ENCODE peak calls at places on chromosomes 3 and 15, in five cellular contexts. Q is fibroblast of the aortic adventitia, D is psoas muscle, N is retinal pigment epithelial cell, Z is body of pancreas. P is an unnamed sample.

GRCh38 chr15:70526221-70526973 is 237.0 kb downstream of the UACA start:
- DNase-seq in D (peak; percentile 35), N (no peak), Q (peak; percentile 13), Z (no peak), P (no peak)

GRCh38 chr3:85050806-85051205 is 92.0 kb downstream of the CADM2 start:
- DNase-seq in D (no peak), Z (no peak), Q (no peak), N (no peak), P (no peak)

GRCh38 chr15:69810441-69811071 is 287.2 kb downstream of the TLE3 start:
- DNase-seq in Z (no peak), D (peak; percentile 40), N (peak; percentile 85), Q (no peak), P (no peak)

GRCh38 chr3:53130179-53131135 is at the start of gene RFT1:
- DNase-seq in D (peak; percentile 99), Q (peak; percentile 95), Z (peak; percentile 99), N (peak; percentile 82), P (peak; percentile 82)

GRCh38 chr3:54986294-54986693 is 58.4 kb upstream of the LRTM1 start:
- DNase-seq in Z (no peak), N (no peak), D (no peak), Q (no peak), P (no peak)

GRCh38 chr15:90818251-90819210 is 49.9 kb upstream of the FURIN start:
- DNase-seq in Z (peak; percentile 61), Q (peak; percentile 13), N (no peak), D (no peak), P (no peak)

GRCh38 chr3:175338775-175339535 is 479.8 kb downstream of the NAALADL2 start:
- DNase-seq in Z (peak; percentile 12), N (peak; percentile 40), D (peak; percentile 12), Q (peak; percentile 76), P (no peak)

GRCh38 chr3:66386925-66387650 is 113.7 kb downstream of the LRIG1 start:
- DNase-seq in D (no peak), Z (no peak), Q (no peak), N (no peak), P (no peak)

GRCh38 chr3:65888980-65889706 is 149.6 kb downstream of the MAGI1 start:
- DNase-seq in N (peak; percentile 83), Z (no peak), Q (peak; percentile 98), D (no peak), P (peak; percentile 80)

GRCh38 chr3:159870723-159871122 is 117.9 kb upstream of the IL12A start:
- DNase-seq in N (no peak), D (no peak), Q (no peak), Z (no peak), P (no peak)

GRCh38 chr15:68203486-68203885 is 1.6 kb downstream of the CALML4 start:
- DNase-seq in D (no peak), N (no peak), Z (no peak), Q (no peak), P (no peak)

GRCh38 chr3:169661567-169662214 is 1.8 kb downstream of the MECOM start:
- DNase-seq in Q (peak; percentile 64), Z (peak; percentile 50), D (peak; percentile 21), N (no peak), P (no peak)

GRCh38 chr15:72197460-72198409 is at the start of gene GRAMD2A:
- DNase-seq in Q (no peak), D (peak; percentile 34), N (no peak), Z (peak; percentile 30), P (no peak)

GRCh38 chr3:159616234-159616825 is 372.3 kb upstream of the IL12A start:
- DNase-seq in Q (peak; percentile 66), D (no peak), Z (no peak), N (no peak), P (no peak)

GRCh38 chr3:169686874-169687273 is 23.4 kb upstream of the MECOM start:
- DNase-seq in D (no peak), Q (no peak), N (no peak), Z (no peak), P (no peak)

GRCh38 chr3:154121236-154122095 is at the start of gene ARHGEF26:
- DNase-seq in D (peak; percentile 84), N (no peak), Q (peak; percentile 63), Z (peak; percentile 92), P (peak; percentile 12)

GRCh38 chr3:152109038-152109437 is 159.7 kb upstream of the MBNL1 start:
- DNase-seq in D (no peak), Z (no peak), Q (no peak), N (no peak), P (no peak)

GRCh38 chr3:198028718-198029117 is 68.7 kb downstream of the LMLN start:
- DNase-seq in Z (no peak), D (no peak), Q (peak; percentile 62), N (no peak), P (no peak)

GRCh38 chr3:58072046-58072445 is 63.8 kb downstream of the FLNB start:
- DNase-seq in Q (peak; percentile 76), D (no peak), N (no peak), Z (no peak), P (no peak)

GRCh38 chr3:108296239-108296638 is at the start of gene HHLA2:
- DNase-seq in Z (peak; percentile 40), D (no peak), Q (peak; percentile 10), N (no peak), P (no peak)

GRCh38 chr3:25033407-25034029 is 394.5 kb upstream of the RARB start:
- DNase-seq in D (peak; percentile 15), Z (peak; percentile 61), Q (no peak), N (no peak), P (no peak)

GRCh38 chr3:21876742-21877141 is 125.7 kb upstream of the ZNF385D start:
- DNase-seq in N (peak; percentile 55), D (no peak), Q (no peak), Z (no peak), P (no peak)

DNA sequence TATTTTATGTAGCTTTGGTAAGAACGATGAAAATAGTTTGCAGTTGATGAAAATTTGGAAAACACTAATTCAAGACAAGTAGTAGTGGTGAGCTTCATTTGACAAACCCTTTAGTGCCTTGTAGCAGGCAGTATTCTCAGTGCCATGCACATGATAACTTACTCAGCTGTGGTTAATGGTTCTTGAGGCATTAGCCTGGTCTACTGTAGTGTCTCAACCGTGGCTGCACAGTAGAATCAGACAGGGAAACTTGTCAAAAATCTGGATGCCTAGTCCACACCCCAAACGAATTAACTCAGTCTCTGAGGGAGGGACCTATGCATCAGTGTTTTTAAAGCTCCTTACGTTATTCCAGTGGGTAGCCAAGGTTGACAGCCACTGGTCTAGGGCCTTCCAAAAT is 45.4 kb downstream of the PSMD6 start:
- DNase-seq in N (no peak), D (no peak), Q (peak; percentile 19), Z (no peak), P (no peak)
- H3K4me3 ChIP-seq in N (no peak overlapping the region), D (no peak overlapping the region), Q (no peak overlapping the region), Z (no peak overlapping the region), P (no peak overlapping the region)

DNA sequence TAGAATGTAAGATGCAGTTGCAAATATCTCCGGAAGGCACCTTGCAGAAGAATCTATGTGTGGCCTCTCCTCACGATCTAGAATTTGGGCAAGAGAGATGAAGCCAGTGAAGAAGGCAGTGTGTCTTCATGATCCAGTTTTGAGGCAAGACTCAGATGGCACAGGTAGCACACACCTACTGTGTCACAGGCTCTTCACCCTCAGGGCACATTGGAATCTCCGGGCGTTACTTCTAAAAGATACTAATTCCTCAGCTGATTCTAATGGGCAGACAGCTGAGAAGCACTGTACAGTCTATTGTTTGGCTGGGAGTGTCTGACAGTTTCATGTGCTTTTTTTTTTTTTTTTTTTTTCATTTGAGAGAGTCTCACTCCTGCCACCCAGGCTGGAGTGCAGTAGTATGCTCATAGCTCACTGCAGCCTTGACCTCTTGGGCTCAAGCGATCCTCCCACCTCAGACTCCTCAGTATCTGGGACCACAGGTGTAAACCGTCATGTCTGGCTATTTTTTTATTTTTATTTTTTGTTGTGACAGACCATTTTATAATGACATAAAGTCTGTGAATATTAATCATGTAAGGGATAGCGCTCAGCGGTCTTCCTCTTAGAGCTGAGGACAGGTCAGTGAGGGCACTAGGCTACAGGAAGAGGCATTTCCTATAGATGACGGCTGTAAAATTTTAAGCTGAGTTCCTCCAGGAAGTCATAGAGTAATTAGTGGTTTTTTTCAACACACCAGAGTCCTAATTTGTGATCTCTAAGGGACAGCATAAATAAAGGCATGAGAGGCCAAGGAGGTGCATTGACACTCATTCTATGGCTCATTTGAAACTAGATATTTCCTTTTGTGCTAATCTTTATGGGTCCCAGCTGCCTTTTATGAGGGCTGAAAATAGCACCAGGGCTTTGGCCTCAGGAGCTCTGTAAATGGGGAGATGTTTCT is 4.0 kb downstream of the C3orf52 start:
- DNase-seq in Q (no peak), Z (no peak), N (no peak), D (no peak), P (no peak)
- H3K4me3 ChIP-seq in Q (no peak overlapping the region), Z (no peak overlapping the region), N (no peak overlapping the region), D (no peak overlapping the region), P (no peak overlapping the region)

GRCh38 chr3:98894791-98895576 is 6.5 kb downstream of the DCBLD2 start:
- DNase-seq in N (no peak), Z (no peak), D (no peak), Q (no peak), P (no peak)

GRCh38 chr3:98892263-98892662 is 9.2 kb downstream of the DCBLD2 start:
- DNase-seq in Q (no peak), Z (no peak), D (no peak), N (no peak), P (no peak)

GRCh38 chr3:98890960-98891910 is 10.3 kb downstream of the DCBLD2 start:
- DNase-seq in D (no peak), N (no peak), Z (no peak), Q (no peak), P (no peak)

GRCh38 chr3:98890181-98890882 is 11.2 kb downstream of the DCBLD2 start:
- DNase-seq in Z (no peak), N (no peak), D (no peak), Q (no peak), P (no peak)

GRCh38 chr3:98893740-98894139 is 7.8 kb downstream of the DCBLD2 start:
- DNase-seq in D (no peak), Q (peak; percentile 32), N (peak; percentile 88), Z (no peak), P (no peak)
- H3K4me3 ChIP-seq in D (no peak overlapping the region), Q (peak overlapping the region; percentile 3), N (peak overlapping the region; percentile 84), Z (no peak overlapping the region), P (peak overlapping the region; percentile 96)

GRCh38 chr3:19888428-19889152 is 45.4 kb downstream of the EFHB start:
- DNase-seq in Q (no peak), Z (no peak), D (no peak), N (no peak), P (no peak)
- H3K4me3 ChIP-seq in Q (peak overlapping the region; percentile 0), Z (no peak overlapping the region), D (peak overlapping the region; percentile 36), N (peak overlapping the region; percentile 3), P (no peak overlapping the region)

DNA sequence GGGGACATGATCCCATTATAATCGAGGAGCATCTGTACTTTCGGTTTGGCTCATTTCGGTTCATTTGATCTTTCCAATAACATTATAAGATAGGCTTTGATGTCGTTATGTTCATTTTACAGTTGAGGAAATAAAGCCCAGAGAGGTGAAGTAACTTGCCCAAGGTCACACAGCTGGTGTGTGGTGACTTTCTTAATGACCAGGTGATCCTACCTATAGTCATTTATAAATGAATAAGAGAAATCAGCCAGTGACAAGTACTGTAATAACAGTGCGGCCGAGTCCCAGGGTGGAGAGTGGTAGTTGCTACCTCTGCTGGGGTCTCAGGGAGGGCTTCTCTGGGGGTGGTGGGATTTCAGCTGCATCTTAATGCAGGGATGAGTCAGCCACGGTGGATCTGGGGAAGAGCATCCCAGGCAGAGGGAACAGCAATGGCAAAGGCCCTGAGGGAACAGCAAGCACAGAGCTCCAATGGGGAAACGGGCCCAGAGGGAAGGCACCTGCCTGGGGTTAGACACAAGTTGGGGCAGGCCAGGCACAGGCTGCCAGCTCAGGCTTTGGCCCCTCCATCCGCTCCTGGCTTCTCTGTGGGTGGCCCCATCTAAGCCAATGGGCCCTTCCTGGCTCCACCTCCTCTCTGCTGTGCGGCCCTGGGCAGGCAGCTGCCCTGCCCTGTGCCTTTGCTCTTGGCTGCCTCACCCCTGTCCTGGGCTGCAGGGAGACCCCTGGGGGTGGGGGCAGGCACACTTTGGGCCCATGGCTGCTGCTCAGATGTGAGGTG is 1.1 kb upstream of the FBLN2 start:
- DNase-seq in Z (no peak), N (no peak), Q (no peak), D (no peak), P (no peak)
- H3K4me3 ChIP-seq in Z (no peak overlapping the region), N (no peak overlapping the region), Q (no peak overlapping the region), D (no peak overlapping the region), P (no peak overlapping the region)

P was measured in kidney epithelial cell.